ENCODE peak calls at places on chromosomes 3 and 15, in nine cellular contexts. O is fibroblast of pulmonary artery, Y is fibroblast of lung, S is body of pancreas, T is tibial artery, V is breast epithelium, Q is psoas muscle, D is astrocyte of the cerebellum, B is brain microvascular endothelial cell. N is an unnamed sample.

GRCh38 chr3:120506076-120506827 is 55.5 kb upstream of the FSTL1 start:
- DNase-seq in V (no peak), B (no peak), Q (no peak), O (no peak), Y (no peak), D (peak), T (no peak), S (no peak), N (no peak)

GRCh38 chr3:133113526-133113925 is 75.3 kb downstream of the TMEM108 start:
- DNase-seq in O (peak), V (no peak), D (no peak), B (peak), S (no peak), T (no peak), Q (no peak), Y (peak), N (no peak)

GRCh38 chr3:193788189-193788946 is 195.4 kb downstream of the OPA1 start:
- DNase-seq in Y (peak), Q (peak), D (peak), B (peak), V (no peak), S (peak), T (peak), O (peak), N (no peak)

GRCh38 chr3:4981688-4982494 is 2.7 kb downstream of the BHLHE40 start:
- DNase-seq in Y (peak), B (peak), O (peak), T (no peak), D (no peak), V (no peak), Q (no peak), S (peak), N (no peak)

GRCh38 chr15:39807791-39808190 is 25.1 kb upstream of the FSIP1 start:
- DNase-seq in D (no peak), Q (no peak), V (no peak), B (no peak), T (no peak), S (no peak), Y (no peak), O (no peak), N (no peak)

GRCh38 chr3:160756907-160757623 is 1.0 kb downstream of the PPM1L start:
- DNase-seq in T (no peak), O (no peak), Q (peak), Y (no peak), S (peak), V (no peak), B (no peak), D (no peak), N (no peak)

GRCh38 chr15:75451202-75451673 is 252 bp downstream of the SIN3A start:
- DNase-seq in D (no peak), V (no peak), Q (no peak), T (no peak), S (no peak), B (no peak), O (no peak), Y (no peak), N (no peak)

GRCh38 chr3:2352134-2352762 is 253.6 kb downstream of the CNTN4 start:
- DNase-seq in Y (no peak), Q (no peak), D (no peak), T (no peak), B (no peak), S (no peak), V (no peak), O (no peak), N (no peak)

GRCh38 chr15:89358755-89359439 is 24.3 kb upstream of the POLG start:
- DNase-seq in Q (peak), T (peak), D (peak), B (peak), O (peak), Y (peak), S (peak), V (peak), N (peak)

GRCh38 chr3:62318365-62318751 is 55.0 kb downstream of the FEZF2 start:
- DNase-seq in D (no peak), Y (no peak), B (peak), Q (no peak), O (no peak), V (no peak), T (no peak), S (peak), N (no peak)

DNA sequence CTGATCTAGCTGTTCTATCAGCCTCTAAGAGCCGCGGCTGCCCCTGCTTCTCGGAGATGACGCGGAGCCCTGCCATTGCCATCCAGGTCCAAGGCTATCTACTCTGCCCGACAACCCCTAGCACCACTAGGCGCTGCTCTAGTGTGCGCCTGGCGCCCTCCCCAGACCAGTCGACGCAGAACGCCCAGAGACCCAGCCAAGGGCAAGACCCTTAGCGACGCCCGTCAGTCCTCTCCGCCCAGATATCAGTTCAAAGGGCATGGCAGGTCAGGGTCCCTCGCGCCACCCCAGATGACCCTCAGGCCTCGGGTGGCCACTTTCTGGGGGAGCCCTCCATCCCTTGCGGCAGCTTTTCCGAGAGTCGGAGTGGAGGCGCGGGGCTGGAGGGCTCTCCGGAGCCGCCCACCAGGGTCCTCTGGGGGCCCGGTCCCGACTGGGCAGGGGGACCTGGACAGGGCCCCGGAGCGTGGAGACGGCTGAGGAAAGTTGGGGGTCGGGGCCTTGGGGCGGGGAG is 371 bp upstream of the CLSTN2 start:
- DNase-seq in Q (peak), D (no peak), O (no peak), B (peak), T (peak), Y (peak), S (peak), V (peak), N (no peak)
- H3K4me3 ChIP-seq in Q (peak), D (peak), O (no peak), B (peak), T (peak), Y (no peak), S (peak), V (peak), N (no peak)

DNA sequence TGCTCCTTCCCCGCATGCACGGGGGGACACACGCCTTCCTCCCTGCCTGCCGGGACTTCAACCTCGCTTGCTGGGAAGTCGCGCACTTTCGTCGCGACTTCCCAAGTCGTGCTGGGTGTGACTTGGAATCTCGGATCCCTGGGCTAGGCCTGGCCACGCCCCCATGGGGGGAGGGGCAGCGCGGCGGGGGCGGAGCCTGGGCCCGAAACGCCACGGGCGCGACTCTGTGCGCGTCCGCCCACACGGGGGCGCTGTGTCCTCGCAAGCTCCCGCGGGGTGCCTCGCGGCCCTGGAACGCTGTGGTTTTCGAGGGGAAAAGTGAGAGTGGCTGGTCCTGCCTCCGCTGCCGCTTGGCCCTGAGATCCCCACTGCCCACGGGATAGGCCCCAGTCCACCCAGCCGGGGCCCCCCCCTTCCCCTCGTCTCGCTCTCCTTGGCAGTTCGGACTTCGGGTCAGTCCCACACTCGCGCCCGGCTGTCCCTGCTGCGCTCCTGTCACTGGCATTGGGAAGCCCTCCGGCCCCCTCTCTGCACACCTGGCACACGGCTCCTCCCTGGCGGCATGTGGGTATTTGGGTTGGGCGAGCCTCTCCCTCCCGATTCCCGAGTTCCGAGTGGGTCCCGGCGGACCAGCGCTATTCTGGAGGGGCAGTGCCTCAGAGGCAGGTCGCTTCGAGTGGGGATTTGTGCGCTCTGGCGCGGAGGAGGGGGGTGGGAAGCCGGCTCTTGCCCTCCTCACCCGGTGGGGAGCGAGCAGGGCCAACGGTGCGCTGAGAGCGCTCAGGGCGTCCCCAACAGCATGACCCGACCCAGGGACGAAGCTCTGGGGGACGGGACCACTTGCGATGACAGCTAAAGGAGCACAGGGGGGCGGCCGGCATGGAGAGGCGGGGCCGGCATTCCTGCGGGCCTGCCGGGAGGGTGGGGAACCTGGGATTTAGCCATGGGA is 23.6 kb downstream of the SEC61A1 start:
- DNase-seq in T (peak), V (peak), O (peak), B (peak), D (peak), Q (peak), Y (peak), S (peak), N (no peak)
- H3K4me3 ChIP-seq in T (peak), V (peak), O (peak), B (peak), D (peak), Q (peak), Y (peak), S (no peak), N (peak)

DNA sequence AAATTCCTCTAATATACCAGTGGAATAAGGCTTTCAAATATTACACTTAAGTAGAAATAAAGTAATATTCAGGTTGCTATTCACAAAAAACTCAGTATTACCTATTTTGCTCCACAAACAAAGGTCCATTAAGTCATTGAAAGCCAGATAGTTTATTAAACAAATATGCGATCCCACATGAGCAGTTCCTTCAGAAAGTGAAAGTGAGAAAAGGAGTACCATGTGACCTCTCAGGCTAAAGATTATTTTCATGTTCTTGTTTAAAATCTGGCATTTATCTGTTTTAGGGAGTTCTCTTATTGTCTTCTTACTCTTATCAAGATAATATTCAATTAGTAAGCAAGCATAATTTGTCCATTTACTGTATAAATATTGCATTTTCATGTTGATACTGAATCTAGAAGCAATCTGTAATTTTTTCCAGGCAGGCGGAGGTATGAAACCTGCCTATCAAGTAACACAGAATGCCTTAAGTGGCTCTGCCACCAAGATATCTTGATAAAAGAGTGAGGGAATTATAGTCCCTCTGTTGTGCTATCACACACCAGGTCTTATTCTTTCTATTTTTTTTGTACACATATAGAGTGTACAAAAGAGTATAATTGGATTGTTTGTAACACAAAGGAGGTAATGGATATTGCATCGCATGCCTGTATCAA is 20.1 kb upstream of the PLSCR5 start:
- DNase-seq in O (peak), S (no peak), Y (peak), B (no peak), V (no peak), D (no peak), Q (no peak), T (no peak), N (no peak)
- H3K4me3 ChIP-seq in O (no peak), S (no peak), Y (no peak), B (no peak), V (peak), D (no peak), Q (peak), T (peak), N (no peak)

DNA sequence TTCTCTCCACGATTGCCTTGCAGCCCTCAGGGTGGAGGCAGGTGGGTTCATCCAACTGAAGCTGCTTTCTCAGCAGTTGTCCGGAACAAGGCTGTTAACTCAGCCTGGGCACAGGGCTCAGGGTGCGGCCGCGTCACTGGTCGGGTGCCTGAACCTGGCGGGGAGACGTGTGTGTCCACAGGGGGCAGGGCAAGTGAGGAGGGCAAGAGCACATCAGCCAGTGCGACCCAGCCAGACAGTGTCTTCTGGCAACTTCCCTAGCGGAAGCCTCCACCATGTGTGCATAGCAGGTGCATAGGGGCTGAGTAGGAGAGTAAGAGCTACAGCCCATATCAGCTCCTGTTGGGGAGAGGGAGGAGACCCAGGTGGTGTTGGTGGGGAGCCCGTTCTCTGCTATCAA is 150.4 kb upstream of the THRB start:
- DNase-seq in V (no peak), D (no peak), O (no peak), B (no peak), S (no peak), Y (no peak), T (no peak), Q (no peak), N (no peak)
- H3K4me3 ChIP-seq in V (no peak), D (no peak), O (no peak), B (no peak), S (no peak), Y (no peak), T (no peak), Q (no peak), N (no peak)

DNA sequence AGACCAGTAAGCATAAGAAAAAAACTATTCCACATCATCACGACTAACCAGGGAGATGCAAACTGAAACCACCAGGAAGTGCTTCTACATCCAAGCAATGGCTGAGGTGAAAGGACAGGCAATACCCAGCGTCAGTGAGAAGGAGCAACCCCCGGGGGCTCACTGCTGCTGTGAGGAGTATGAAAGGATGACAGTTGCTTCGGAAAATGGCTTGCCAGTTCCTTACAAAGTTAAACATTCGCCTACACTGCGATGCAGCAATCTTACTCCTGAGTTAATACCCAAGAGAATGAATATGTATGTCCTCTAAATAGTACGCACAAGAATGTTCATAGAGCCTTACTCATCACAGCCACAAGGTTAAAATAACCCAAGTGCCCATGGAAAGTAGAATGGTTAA is 13.3 kb upstream of the PLXNA1 start:
- DNase-seq in D (no peak), S (no peak), Q (no peak), V (no peak), Y (peak), O (no peak), B (peak), T (no peak), N (no peak)
- H3K4me3 ChIP-seq in D (no peak), S (no peak), Q (no peak), V (no peak), Y (no peak), O (no peak), B (no peak), T (no peak), N (no peak)